ENCODE peak calls at places on chromosomes 12 and 14, in ten cellular contexts. C is NCI-H1092 treated with DMSO at 0.1 percent for 48 hours; Y is stimulated activated CD4-positive, alpha-beta T cell treated with anti-CD3 and anti-CD28 coated beads, Interleukin-2, amount 100 ng/mL, for 24 hours; L is effector CD4-positive, alpha-beta T cell; R is H54; I is sciatic nerve; S is AG04450; X is activated T-helper 9 cell treated with anti-CD3 and anti-CD28 coated beads, Interleukin-2, amount 50 U/mL, for 16 hours; Z is sigmoid colon; V is NCI-H524. B is an unnamed sample.

GRCh38 chr14:90491221-90491867 is 94.5 kb downstream of the CALM1 start:
- DNase-seq in L (no peak), X (no peak), I (peak; percentile 80), R (no peak), Z (peak; percentile 83), S (peak; percentile 6), V (peak; percentile 59), Y (no peak), C (peak; percentile 31), B (peak; percentile 10)

GRCh38 chr12:124694846-124695497 is 127.6 kb upstream of the NCOR2 start:
- DNase-seq in X (no peak), I (no peak), Z (no peak), S (no peak), Y (no peak), R (peak; percentile 88), C (no peak), L (no peak), V (no peak), B (no peak)

GRCh38 chr14:70595443-70596185 is 4.8 kb downstream of the MED6 start:
- DNase-seq in I (no peak), C (no peak), V (no peak), Y (no peak), R (peak; percentile 9), S (no peak), Z (no peak), X (no peak), L (no peak), B (no peak)

GRCh38 chr12:71107976-71108749 is 49.6 kb downstream of the TSPAN8 start:
- DNase-seq in Z (no peak), I (no peak), C (no peak), S (no peak), R (no peak), X (no peak), Y (no peak), L (no peak), V (no peak), B (no peak)

GRCh38 chr12:5254703-5255102 is 177.2 kb upstream of the NTF3 start:
- DNase-seq in Z (no peak), I (no peak), S (no peak), V (no peak), L (no peak), Y (no peak), X (no peak), C (no peak), R (no peak), B (no peak)

GRCh38 chr12:52494518-52494917 is 1.5 kb upstream of the KRT6A start:
- DNase-seq in I (no peak), L (no peak), Z (peak; percentile 87), Y (no peak), X (no peak), R (no peak), S (no peak), V (no peak), C (no peak), B (no peak)

GRCh38 chr12:46357438-46358324 is 14.9 kb downstream of the SLC38A2 start:
- DNase-seq in R (no peak), S (peak; percentile 71), L (no peak), I (no peak), X (no peak), C (peak; percentile 18), V (no peak), Z (no peak), Y (no peak), B (peak; percentile 73)

GRCh38 chr12:12505544-12506501 is 56.8 kb downstream of the DUSP16 start:
- DNase-seq in I (no peak), Y (no peak), C (no peak), L (no peak), Z (no peak), S (peak; percentile 8), V (no peak), X (no peak), R (no peak), B (peak; percentile 58)

GRCh38 chr12:52246720-52247621 is 13.9 kb downstream of the KRT7 start:
- DNase-seq in X (no peak), L (no peak), C (peak; percentile 37), S (no peak), Y (no peak), R (no peak), I (no peak), V (peak; percentile 31), Z (peak; percentile 57), B (no peak)

GRCh38 chr12:98188649-98189048 is 326.7 kb upstream of the TMPO start:
- DNase-seq in C (no peak), Y (no peak), V (no peak), Z (no peak), X (no peak), I (no peak), S (no peak), L (no peak), R (no peak), B (no peak)

GRCh38 chr14:71372411-71372838 is 465.2 kb downstream of the PCNX1 start:
- DNase-seq in Y (no peak), Z (no peak), L (no peak), X (no peak), R (no peak), I (no peak), V (no peak), S (peak; percentile 50), C (no peak), B (peak; percentile 68)

GRCh38 chr14:96102071-96102856 is 63.1 kb downstream of the C14orf132 start:
- DNase-seq in X (no peak), R (no peak), I (no peak), Z (no peak), C (no peak), L (no peak), Y (no peak), S (no peak), V (no peak), B (peak; percentile 44)

GRCh38 chr12:60223242-60223641 is 627.4 kb downstream of the SLC16A7 start:
- DNase-seq in L (no peak), Z (no peak), V (no peak), I (no peak), R (no peak), S (no peak), X (no peak), Y (no peak), C (no peak), B (no peak)

GRCh38 chr12:97142737-97143450 is 235.8 kb downstream of the NEDD1 start:
- DNase-seq in R (no peak), L (no peak), Z (no peak), V (no peak), I (no peak), X (no peak), Y (no peak), C (peak; percentile 16), S (no peak), B (no peak)

GRCh38 chr12:5376591-5377207 is 55.2 kb upstream of the NTF3 start:
- DNase-seq in Y (no peak), V (no peak), L (no peak), C (peak; percentile 95), R (no peak), S (no peak), X (no peak), I (no peak), Z (no peak), B (no peak)

GRCh38 chr12:20214286-20214685 is 154.1 kb upstream of the PDE3A start:
- DNase-seq in Y (no peak), C (no peak), V (no peak), R (no peak), Z (no peak), X (no peak), S (no peak), L (no peak), I (no peak), B (no peak)

GRCh38 chr14:73774244-73774575 is 60.0 kb upstream of the PNMA1 start:
- DNase-seq in Z (peak; percentile 55), Y (no peak), I (no peak), V (no peak), X (no peak), L (no peak), S (no peak), R (no peak), C (no peak), B (no peak)

GRCh38 chr14:27391331-27391730 is 793.5 kb upstream of the NOVA1 start:
- DNase-seq in R (no peak), Z (no peak), I (no peak), S (no peak), Y (no peak), V (no peak), L (no peak), X (no peak), C (no peak), B (no peak)

GRCh38 chr12:87428701-87429277 is 600.4 kb downstream of the C12orf50 start:
- DNase-seq in X (no peak), C (no peak), R (peak; percentile 0), L (no peak), I (no peak), Z (no peak), V (no peak), S (no peak), Y (no peak), B (no peak)

GRCh38 chr14:76769636-76770292 is 8.5 kb downstream of the VASH1 start:
- DNase-seq in Z (peak; percentile 57), I (no peak), L (no peak), Y (peak; percentile 13), V (no peak), S (no peak), R (no peak), C (no peak), X (no peak), B (no peak)

GRCh38 chr12:7915911-7916403 is 20.0 kb downstream of the SLC2A3 start:
- DNase-seq in Z (no peak), R (no peak), X (no peak), C (peak; percentile 39), Y (no peak), I (no peak), V (peak; percentile 2), L (no peak), S (no peak), B (no peak)

GRCh38 chr14:68094158-68094557 is 274.6 kb downstream of the RAD51B start:
- DNase-seq in V (no peak), R (no peak), Y (no peak), Z (no peak), X (no peak), L (no peak), C (no peak), S (no peak), I (no peak), B (no peak)

GRCh38 chr12:109500406-109501185 is 23.2 kb downstream of the UBE3B start:
- DNase-seq in Y (no peak), I (no peak), C (no peak), Z (no peak), L (no peak), X (no peak), R (no peak), S (no peak), V (no peak), B (no peak)

GRCh38 chr12:83074495-83074894 is 387.8 kb downstream of the TMTC2 start:
- DNase-seq in X (no peak), C (no peak), Y (no peak), I (no peak), Z (no peak), L (no peak), R (no peak), S (no peak), V (no peak), B (no peak)

GRCh38 chr12:50220357-50221061 is 53.3 kb upstream of the CERS5 start:
- DNase-seq in V (no peak), Z (no peak), X (no peak), R (no peak), S (no peak), L (no peak), C (no peak), I (no peak), Y (peak; percentile 43), B (peak; percentile 57)

GRCh38 chr14:91754819-91755218 is 22.9 kb upstream of the CATSPERB start:
- DNase-seq in Z (no peak), V (no peak), C (peak; percentile 22), S (no peak), I (no peak), L (no peak), Y (no peak), X (no peak), R (no peak), B (no peak)

GRCh38 chr12:42534184-42534838 is 55.2 kb downstream of the PRICKLE1 start:
- DNase-seq in R (no peak), X (no peak), I (no peak), Z (no peak), Y (no peak), V (no peak), L (no peak), S (no peak), C (no peak), B (no peak)